ENCODE peak calls at places on chromosomes 5 and 9, in eight cellular contexts. One of them, this sample, is unnamed.

GRCh38 chr5:73214921-73215490 is 42.0 kb downstream of the TMEM174 start:
- DNase-seq in uterus: no peak
- DNase-seq in choroid plexus epithelial cell: no peak
- DNase-seq in AG10803: no peak
- DNase-seq in activated CD8-positive, alpha-beta T cell treated with anti-CD3 and anti-CD28 coated beads for 36 hours: no peak
- DNase-seq in foreskin fibroblast: no peak
- DNase-seq in GM10248: no peak
- DNase-seq in GM12865: no peak
- DNase-seq in this sample: no peak

GRCh38 chr9:136939996-136940525 is 4.5 kb downstream of the FBXW5 start:
- DNase-seq in uterus: no peak
- DNase-seq in choroid plexus epithelial cell: no peak
- DNase-seq in AG10803: no peak
- DNase-seq in activated CD8-positive, alpha-beta T cell treated with anti-CD3 and anti-CD28 coated beads for 36 hours: no peak
- DNase-seq in foreskin fibroblast: no peak
- DNase-seq in GM10248: no peak
- DNase-seq in GM12865: no peak
- DNase-seq in this sample: no peak

GRCh38 chr9:110452227-110452801 is 114.7 kb upstream of the TXNDC8 start:
- DNase-seq in uterus: no peak
- DNase-seq in choroid plexus epithelial cell: peak
- DNase-seq in AG10803: peak
- DNase-seq in activated CD8-positive, alpha-beta T cell treated with anti-CD3 and anti-CD28 coated beads for 36 hours: no peak
- DNase-seq in foreskin fibroblast: peak
- DNase-seq in GM10248: no peak
- DNase-seq in GM12865: peak
- DNase-seq in this sample: no peak

GRCh38 chr9:36995927-36996471 is 38.1 kb downstream of the PAX5 start:
- DNase-seq in uterus: no peak
- DNase-seq in choroid plexus epithelial cell: peak
- DNase-seq in AG10803: peak
- DNase-seq in activated CD8-positive, alpha-beta T cell treated with anti-CD3 and anti-CD28 coated beads for 36 hours: peak
- DNase-seq in foreskin fibroblast: peak
- DNase-seq in GM10248: peak
- DNase-seq in GM12865: peak
- DNase-seq in this sample: peak

GRCh38 chr5:156934450-156935211 is 28.4 kb downstream of the TIMD4 start:
- DNase-seq in uterus: no peak
- DNase-seq in choroid plexus epithelial cell: no peak
- DNase-seq in AG10803: peak
- DNase-seq in activated CD8-positive, alpha-beta T cell treated with anti-CD3 and anti-CD28 coated beads for 36 hours: peak
- DNase-seq in foreskin fibroblast: peak
- DNase-seq in GM10248: peak
- DNase-seq in GM12865: peak
- DNase-seq in this sample: peak

GRCh38 chr9:137298983-137299521 is 3.0 kb downstream of the NRARP start:
- DNase-seq in uterus: no peak
- DNase-seq in choroid plexus epithelial cell: no peak
- DNase-seq in AG10803: no peak
- DNase-seq in activated CD8-positive, alpha-beta T cell treated with anti-CD3 and anti-CD28 coated beads for 36 hours: no peak
- DNase-seq in foreskin fibroblast: no peak
- DNase-seq in GM10248: no peak
- DNase-seq in GM12865: peak
- DNase-seq in this sample: no peak

GRCh38 chr5:179235416-179236400 is 109.6 kb downstream of the ADAMTS2 start:
- DNase-seq in uterus: no peak
- DNase-seq in choroid plexus epithelial cell: no peak
- DNase-seq in AG10803: peak
- DNase-seq in activated CD8-positive, alpha-beta T cell treated with anti-CD3 and anti-CD28 coated beads for 36 hours: no peak
- DNase-seq in foreskin fibroblast: peak
- DNase-seq in GM10248: no peak
- DNase-seq in GM12865: no peak
- DNase-seq in this sample: no peak

GRCh38 chr9:127049581-127049980 is 72.9 kb downstream of the ANGPTL2 start:
- DNase-seq in uterus: no peak
- DNase-seq in choroid plexus epithelial cell: peak
- DNase-seq in AG10803: no peak
- DNase-seq in activated CD8-positive, alpha-beta T cell treated with anti-CD3 and anti-CD28 coated beads for 36 hours: no peak
- DNase-seq in foreskin fibroblast: no peak
- DNase-seq in GM10248: no peak
- DNase-seq in GM12865: no peak
- DNase-seq in this sample: no peak

GRCh38 chr5:52886206-52886605 is 98.5 kb downstream of the ITGA1 start:
- DNase-seq in uterus: no peak
- DNase-seq in choroid plexus epithelial cell: no peak
- DNase-seq in AG10803: no peak
- DNase-seq in activated CD8-positive, alpha-beta T cell treated with anti-CD3 and anti-CD28 coated beads for 36 hours: no peak
- DNase-seq in foreskin fibroblast: peak
- DNase-seq in GM10248: no peak
- DNase-seq in GM12865: no peak
- DNase-seq in this sample: no peak

GRCh38 chr5:125874057-125874456 is 549.2 kb upstream of the GRAMD2B start:
- DNase-seq in uterus: no peak
- DNase-seq in choroid plexus epithelial cell: no peak
- DNase-seq in AG10803: no peak
- DNase-seq in activated CD8-positive, alpha-beta T cell treated with anti-CD3 and anti-CD28 coated beads for 36 hours: no peak
- DNase-seq in foreskin fibroblast: peak
- DNase-seq in GM10248: no peak
- DNase-seq in GM12865: no peak
- DNase-seq in this sample: no peak

GRCh38 chr5:125870271-125870670 is 552.9 kb upstream of the GRAMD2B start:
- DNase-seq in uterus: no peak
- DNase-seq in choroid plexus epithelial cell: no peak
- DNase-seq in AG10803: peak
- DNase-seq in activated CD8-positive, alpha-beta T cell treated with anti-CD3 and anti-CD28 coated beads for 36 hours: no peak
- DNase-seq in foreskin fibroblast: peak
- DNase-seq in GM10248: no peak
- DNase-seq in GM12865: no peak
- DNase-seq in this sample: no peak

DNA sequence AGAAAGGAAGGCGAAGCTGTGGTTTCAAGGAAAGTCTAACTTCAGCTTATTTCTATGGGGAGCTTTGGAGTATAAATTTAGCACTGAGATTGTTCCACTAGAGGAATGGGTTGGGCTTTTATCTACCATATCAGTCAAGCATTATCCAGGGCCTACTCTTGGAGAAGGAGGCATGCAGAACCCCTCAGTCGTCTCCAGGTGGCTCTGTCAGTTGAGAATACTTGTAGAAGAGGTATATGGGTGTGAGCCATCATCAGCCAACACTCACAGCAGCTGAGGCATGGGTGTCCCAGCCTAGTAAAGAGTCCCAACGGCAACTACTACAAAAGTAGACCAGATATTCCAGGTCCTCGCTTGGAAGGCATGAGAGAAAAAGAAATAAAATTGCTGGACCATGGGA is 548.5 kb upstream of the GRAMD2B start:
- DNase-seq in uterus: no peak
- DNase-seq in choroid plexus epithelial cell: peak
- DNase-seq in AG10803: no peak
- DNase-seq in activated CD8-positive, alpha-beta T cell treated with anti-CD3 and anti-CD28 coated beads for 36 hours: no peak
- DNase-seq in foreskin fibroblast: no peak
- DNase-seq in GM10248: no peak
- DNase-seq in GM12865: no peak
- DNase-seq in this sample: no peak
- TF ChIP-seq CTCF in uterus: no peak
- TF ChIP-seq CTCF in choroid plexus epithelial cell: peak
- TF ChIP-seq CTCF in AG10803: no peak
- TF ChIP-seq CTCF in activated CD8-positive, alpha-beta T cell treated with anti-CD3 and anti-CD28 coated beads for 36 hours: no peak
- TF ChIP-seq CTCF in foreskin fibroblast: no peak
- TF ChIP-seq CTCF in GM10248: no peak
- TF ChIP-seq CTCF in GM12865: no peak
- TF ChIP-seq CTCF in this sample: no peak

GRCh38 chr9:133030317-133031129 is at the start of gene GTF3C5:
- DNase-seq in uterus: peak
- DNase-seq in choroid plexus epithelial cell: peak
- DNase-seq in AG10803: peak
- DNase-seq in activated CD8-positive, alpha-beta T cell treated with anti-CD3 and anti-CD28 coated beads for 36 hours: peak
- DNase-seq in foreskin fibroblast: peak
- DNase-seq in GM10248: peak
- DNase-seq in GM12865: peak
- DNase-seq in this sample: peak
- TF ChIP-seq CTCF in uterus: no peak
- TF ChIP-seq CTCF in choroid plexus epithelial cell: no peak
- TF ChIP-seq CTCF in AG10803: no peak
- TF ChIP-seq CTCF in activated CD8-positive, alpha-beta T cell treated with anti-CD3 and anti-CD28 coated beads for 36 hours: no peak
- TF ChIP-seq CTCF in foreskin fibroblast: no peak
- TF ChIP-seq CTCF in GM10248: no peak
- TF ChIP-seq CTCF in GM12865: no peak
- TF ChIP-seq CTCF in this sample: no peak

GRCh38 chr5:110496276-110496675 is 230.2 kb downstream of the TMEM232 start:
- DNase-seq in uterus: no peak
- DNase-seq in choroid plexus epithelial cell: no peak
- DNase-seq in AG10803: peak
- DNase-seq in activated CD8-positive, alpha-beta T cell treated with anti-CD3 and anti-CD28 coated beads for 36 hours: no peak
- DNase-seq in foreskin fibroblast: no peak
- DNase-seq in GM10248: no peak
- DNase-seq in GM12865: no peak
- DNase-seq in this sample: no peak
- TF ChIP-seq CTCF in uterus: no peak
- TF ChIP-seq CTCF in choroid plexus epithelial cell: no peak
- TF ChIP-seq CTCF in AG10803: peak
- TF ChIP-seq CTCF in activated CD8-positive, alpha-beta T cell treated with anti-CD3 and anti-CD28 coated beads for 36 hours: no peak
- TF ChIP-seq CTCF in foreskin fibroblast: no peak
- TF ChIP-seq CTCF in GM10248: no peak
- TF ChIP-seq CTCF in GM12865: no peak
- TF ChIP-seq CTCF in this sample: no peak

DNA sequence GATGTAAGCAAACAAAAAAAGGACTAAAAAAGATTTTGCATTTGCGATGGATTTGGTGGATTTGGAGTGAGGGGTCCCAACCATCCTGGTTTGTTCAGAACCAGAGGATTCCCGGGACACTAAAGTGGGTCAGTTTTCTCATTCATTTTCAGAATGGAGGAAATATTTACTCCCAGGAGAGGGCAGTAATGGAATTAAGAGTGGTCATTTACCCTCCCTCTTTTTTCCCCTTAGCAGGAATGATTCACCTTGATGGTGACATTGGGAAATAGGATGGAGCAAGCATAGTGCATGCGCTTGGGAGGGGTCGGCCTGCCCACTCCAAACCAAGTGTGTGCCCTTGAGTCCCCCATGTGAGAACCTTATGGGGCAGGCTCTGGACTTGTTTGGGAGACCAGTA is 164.2 kb upstream of the PUM3 start:
- DNase-seq in uterus: no peak
- DNase-seq in choroid plexus epithelial cell: no peak
- DNase-seq in AG10803: no peak
- DNase-seq in activated CD8-positive, alpha-beta T cell treated with anti-CD3 and anti-CD28 coated beads for 36 hours: no peak
- DNase-seq in foreskin fibroblast: peak
- DNase-seq in GM10248: no peak
- DNase-seq in GM12865: no peak
- DNase-seq in this sample: no peak
- TF ChIP-seq CTCF in uterus: no peak
- TF ChIP-seq CTCF in choroid plexus epithelial cell: no peak
- TF ChIP-seq CTCF in AG10803: no peak
- TF ChIP-seq CTCF in activated CD8-positive, alpha-beta T cell treated with anti-CD3 and anti-CD28 coated beads for 36 hours: no peak
- TF ChIP-seq CTCF in foreskin fibroblast: no peak
- TF ChIP-seq CTCF in GM10248: no peak
- TF ChIP-seq CTCF in GM12865: no peak
- TF ChIP-seq CTCF in this sample: no peak

DNA sequence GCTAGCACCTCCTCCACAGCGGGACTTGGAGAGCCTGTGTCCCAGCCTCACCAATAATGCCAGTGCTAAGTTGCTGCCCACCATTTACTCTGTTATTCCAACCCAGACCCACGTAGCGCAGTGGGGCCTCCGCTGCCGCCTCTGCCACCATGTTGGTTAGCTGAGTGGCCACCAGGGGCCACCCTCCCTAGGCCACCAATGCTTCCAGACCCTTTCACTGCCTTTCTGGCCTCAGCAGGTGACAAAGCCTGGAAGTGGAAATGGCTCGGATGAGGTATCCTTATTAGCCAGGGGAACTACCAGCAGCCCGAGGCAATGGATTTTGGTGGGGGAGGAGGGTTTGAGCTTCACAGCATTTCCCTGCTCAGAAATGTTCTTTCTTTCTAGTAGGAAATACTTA is 110.1 kb downstream of the OSTF1 start:
- DNase-seq in uterus: no peak
- DNase-seq in choroid plexus epithelial cell: no peak
- DNase-seq in AG10803: no peak
- DNase-seq in activated CD8-positive, alpha-beta T cell treated with anti-CD3 and anti-CD28 coated beads for 36 hours: no peak
- DNase-seq in foreskin fibroblast: no peak
- DNase-seq in GM10248: no peak
- DNase-seq in GM12865: no peak
- DNase-seq in this sample: no peak
- TF ChIP-seq CTCF in uterus: no peak
- TF ChIP-seq CTCF in choroid plexus epithelial cell: peak
- TF ChIP-seq CTCF in AG10803: no peak
- TF ChIP-seq CTCF in activated CD8-positive, alpha-beta T cell treated with anti-CD3 and anti-CD28 coated beads for 36 hours: no peak
- TF ChIP-seq CTCF in foreskin fibroblast: no peak
- TF ChIP-seq CTCF in GM10248: no peak
- TF ChIP-seq CTCF in GM12865: no peak
- TF ChIP-seq CTCF in this sample: no peak